ENCODE peak calls at places on chromosomes 7 and 10, in five cellular contexts. U is DMS 273 treated with DMSO at 0.1 percent for 48 hours; F is GM12878; M is stimulated activated CD4-positive, alpha-beta T cell treated with anti-CD3 and anti-CD28 coated beads, Interleukin-2, amount 100 ng/mL, for 4 hours; B is GM06990. V is an unnamed sample.
A peak's percentile ranks its signal among the peaks of the same experiment; 100 is the strongest.

GRCh38 chr10:29186221-29186620 is 102.6 kb upstream of the LYZL1 start:
- DNase-seq in U (no peak), F (no peak), M (no peak), B (no peak), V (no peak)

GRCh38 chr7:100626055-100626454 is 13.7 kb downstream of the MOSPD3 start:
- DNase-seq in U (no peak), F (no peak), M (no peak), B (no peak), V (no peak)

GRCh38 chr10:82736305-82736704 is 861.3 kb downstream of the NRG3 start:
- DNase-seq in U (no peak), F (no peak), M (no peak), B (no peak), V (no peak)

GRCh38 chr10:118047363-118047719 is 600 bp upstream of the RAB11FIP2 start:
- DNase-seq in U (no peak), F (no peak), M (no peak), B (peak; percentile 6), V (no peak)

GRCh38 chr7:20307119-20307518 is 23.6 kb upstream of the ITGB8 start:
- DNase-seq in U (no peak), F (peak; percentile 73), M (no peak), B (no peak), V (no peak)

GRCh38 chr7:46291064-46291463 is 370.0 kb upstream of the IGFBP3 start:
- DNase-seq in U (no peak), F (peak; percentile 47), M (no peak), B (peak; percentile 44), V (peak; percentile 34)

GRCh38 chr7:91953618-91954017 is 13.0 kb downstream of the AKAP9 start:
- DNase-seq in U (no peak), F (no peak), M (no peak), B (no peak), V (no peak)

GRCh38 chr10:32958992-32959703 is 1.1 kb upstream of the ITGB1 start:
- DNase-seq in U (no peak), F (peak; percentile 53), M (no peak), B (peak; percentile 29), V (no peak)

GRCh38 chr7:151844080-151844827 is 32.7 kb downstream of the PRKAG2 start:
- DNase-seq in U (no peak), F (no peak), M (no peak), B (no peak), V (no peak)

GRCh38 chr10:130512936-130513335 is 376.7 kb downstream of the GLRX3 start:
- DNase-seq in U (no peak), F (no peak), M (no peak), B (no peak), V (no peak)

GRCh38 chr10:43203491-43204393 is 63.1 kb downstream of the RASGEF1A start:
- DNase-seq in U (no peak), F (no peak), M (no peak), B (no peak), V (no peak)

GRCh38 chr7:111183373-111183772 is 92.4 kb downstream of the LRRN3 start:
- DNase-seq in U (no peak), F (no peak), M (no peak), B (no peak), V (no peak)

GRCh38 chr7:128166603-128167315 is 74.3 kb upstream of the LEP start:
- DNase-seq in U (no peak), F (no peak), M (no peak), B (no peak), V (no peak)

GRCh38 chr7:73423519-73424485 is 9.8 kb upstream of the FZD9 start:
- DNase-seq in U (no peak), F (no peak), M (no peak), B (no peak), V (no peak)

V was measured in GM12864.